ENCODE peak calls at places on chromosomes 3 and 15, in seven cellular contexts. One of them, this sample, is unnamed.

GRCh38 chr3:98817546-98817945 is 54.4 kb downstream of the ST3GAL6 start:
- DNase-seq in left ventricle myocardium inferior: no peak
- DNase-seq in SW480: peak
- DNase-seq in pancreas: no peak
- DNase-seq in Right ventricle myocardium superior: no peak
- DNase-seq in naive B cell: peak
- DNase-seq in activated CD8-positive, alpha-beta T cell treated with anti-CD3 and anti-CD28 coated beads, Interleukin-2, amount 10 ng/mL, durations not matched to agents 7 days and 5 days: no peak
- DNase-seq in this sample: peak

GRCh38 chr3:50534721-50535330 is 31.4 kb upstream of the CACNA2D2 start:
- DNase-seq in left ventricle myocardium inferior: no peak
- DNase-seq in SW480: no peak
- DNase-seq in pancreas: no peak
- DNase-seq in Right ventricle myocardium superior: no peak
- DNase-seq in naive B cell: no peak
- DNase-seq in activated CD8-positive, alpha-beta T cell treated with anti-CD3 and anti-CD28 coated beads, Interleukin-2, amount 10 ng/mL, durations not matched to agents 7 days and 5 days: no peak
- DNase-seq in this sample: no peak

GRCh38 chr15:64343841-64344240 is 12.1 kb downstream of the CSNK1G1 start:
- DNase-seq in left ventricle myocardium inferior: no peak
- DNase-seq in SW480: no peak
- DNase-seq in pancreas: no peak
- DNase-seq in Right ventricle myocardium superior: no peak
- DNase-seq in naive B cell: no peak
- DNase-seq in activated CD8-positive, alpha-beta T cell treated with anti-CD3 and anti-CD28 coated beads, Interleukin-2, amount 10 ng/mL, durations not matched to agents 7 days and 5 days: no peak
- DNase-seq in this sample: no peak

GRCh38 chr15:59614153-59614552 is 2.6 kb downstream of the GCNT3 start:
- DNase-seq in left ventricle myocardium inferior: no peak
- DNase-seq in SW480: no peak
- DNase-seq in pancreas: no peak
- DNase-seq in Right ventricle myocardium superior: no peak
- DNase-seq in naive B cell: no peak
- DNase-seq in activated CD8-positive, alpha-beta T cell treated with anti-CD3 and anti-CD28 coated beads, Interleukin-2, amount 10 ng/mL, durations not matched to agents 7 days and 5 days: no peak
- DNase-seq in this sample: no peak

GRCh38 chr15:83652606-83653204 is 1.2 kb upstream of the ADAMTSL3 start:
- DNase-seq in left ventricle myocardium inferior: no peak
- DNase-seq in SW480: no peak
- DNase-seq in pancreas: no peak
- DNase-seq in Right ventricle myocardium superior: no peak
- DNase-seq in naive B cell: no peak
- DNase-seq in activated CD8-positive, alpha-beta T cell treated with anti-CD3 and anti-CD28 coated beads, Interleukin-2, amount 10 ng/mL, durations not matched to agents 7 days and 5 days: no peak
- DNase-seq in this sample: no peak

GRCh38 chr3:127938800-127939199 is 23.8 kb downstream of the KBTBD12 start:
- DNase-seq in left ventricle myocardium inferior: no peak
- DNase-seq in SW480: no peak
- DNase-seq in pancreas: no peak
- DNase-seq in Right ventricle myocardium superior: no peak
- DNase-seq in naive B cell: no peak
- DNase-seq in activated CD8-positive, alpha-beta T cell treated with anti-CD3 and anti-CD28 coated beads, Interleukin-2, amount 10 ng/mL, durations not matched to agents 7 days and 5 days: no peak
- DNase-seq in this sample: no peak

GRCh38 chr15:78072080-78072892 is 5.2 kb downstream of the TBC1D2B start:
- DNase-seq in left ventricle myocardium inferior: no peak
- DNase-seq in SW480: no peak
- DNase-seq in pancreas: no peak
- DNase-seq in Right ventricle myocardium superior: no peak
- DNase-seq in naive B cell: no peak
- DNase-seq in activated CD8-positive, alpha-beta T cell treated with anti-CD3 and anti-CD28 coated beads, Interleukin-2, amount 10 ng/mL, durations not matched to agents 7 days and 5 days: no peak
- DNase-seq in this sample: no peak

GRCh38 chr3:113571360-113571759 is 39.0 kb downstream of the SIDT1 start:
- DNase-seq in left ventricle myocardium inferior: no peak
- DNase-seq in SW480: no peak
- DNase-seq in pancreas: no peak
- DNase-seq in Right ventricle myocardium superior: no peak
- DNase-seq in naive B cell: no peak
- DNase-seq in activated CD8-positive, alpha-beta T cell treated with anti-CD3 and anti-CD28 coated beads, Interleukin-2, amount 10 ng/mL, durations not matched to agents 7 days and 5 days: no peak
- DNase-seq in this sample: no peak

GRCh38 chr3:125146601-125147490 is 65.7 kb downstream of the SLC12A8 start:
- DNase-seq in left ventricle myocardium inferior: peak
- DNase-seq in SW480: no peak
- DNase-seq in pancreas: no peak
- DNase-seq in Right ventricle myocardium superior: peak
- DNase-seq in naive B cell: peak
- DNase-seq in activated CD8-positive, alpha-beta T cell treated with anti-CD3 and anti-CD28 coated beads, Interleukin-2, amount 10 ng/mL, durations not matched to agents 7 days and 5 days: peak
- DNase-seq in this sample: no peak

GRCh38 chr3:137761099-137761562 is 3.0 kb upstream of the SOX14 start:
- DNase-seq in left ventricle myocardium inferior: no peak
- DNase-seq in SW480: no peak
- DNase-seq in pancreas: no peak
- DNase-seq in Right ventricle myocardium superior: no peak
- DNase-seq in naive B cell: no peak
- DNase-seq in activated CD8-positive, alpha-beta T cell treated with anti-CD3 and anti-CD28 coated beads, Interleukin-2, amount 10 ng/mL, durations not matched to agents 7 days and 5 days: no peak
- DNase-seq in this sample: no peak

GRCh38 chr3:57142335-57142734 is 22.8 kb downstream of the IL17RD start:
- DNase-seq in left ventricle myocardium inferior: no peak
- DNase-seq in SW480: no peak
- DNase-seq in pancreas: no peak
- DNase-seq in Right ventricle myocardium superior: no peak
- DNase-seq in naive B cell: no peak
- DNase-seq in activated CD8-positive, alpha-beta T cell treated with anti-CD3 and anti-CD28 coated beads, Interleukin-2, amount 10 ng/mL, durations not matched to agents 7 days and 5 days: no peak
- DNase-seq in this sample: no peak

GRCh38 chr3:157135671-157136396 is 24.1 kb downstream of the CCNL1 start:
- DNase-seq in left ventricle myocardium inferior: no peak
- DNase-seq in SW480: no peak
- DNase-seq in pancreas: no peak
- DNase-seq in Right ventricle myocardium superior: no peak
- DNase-seq in naive B cell: no peak
- DNase-seq in activated CD8-positive, alpha-beta T cell treated with anti-CD3 and anti-CD28 coated beads, Interleukin-2, amount 10 ng/mL, durations not matched to agents 7 days and 5 days: no peak
- DNase-seq in this sample: no peak

GRCh38 chr3:4772171-4772804 is 206.9 kb upstream of the BHLHE40 start:
- DNase-seq in left ventricle myocardium inferior: peak
- DNase-seq in SW480: no peak
- DNase-seq in pancreas: peak
- DNase-seq in Right ventricle myocardium superior: peak
- DNase-seq in naive B cell: no peak
- DNase-seq in activated CD8-positive, alpha-beta T cell treated with anti-CD3 and anti-CD28 coated beads, Interleukin-2, amount 10 ng/mL, durations not matched to agents 7 days and 5 days: no peak
- DNase-seq in this sample: no peak

GRCh38 chr3:51538115-51538458 is 432 bp upstream of the RAD54L2 start:
- DNase-seq in left ventricle myocardium inferior: no peak
- DNase-seq in SW480: no peak
- DNase-seq in pancreas: no peak
- DNase-seq in Right ventricle myocardium superior: no peak
- DNase-seq in naive B cell: no peak
- DNase-seq in activated CD8-positive, alpha-beta T cell treated with anti-CD3 and anti-CD28 coated beads, Interleukin-2, amount 10 ng/mL, durations not matched to agents 7 days and 5 days: peak
- DNase-seq in this sample: peak

GRCh38 chr3:120449701-120450216 is 1.0 kb downstream of the FSTL1 start:
- DNase-seq in left ventricle myocardium inferior: no peak
- DNase-seq in SW480: no peak
- DNase-seq in pancreas: no peak
- DNase-seq in Right ventricle myocardium superior: no peak
- DNase-seq in naive B cell: no peak
- DNase-seq in activated CD8-positive, alpha-beta T cell treated with anti-CD3 and anti-CD28 coated beads, Interleukin-2, amount 10 ng/mL, durations not matched to agents 7 days and 5 days: no peak
- DNase-seq in this sample: no peak

GRCh38 chr3:4736284-4736861 is 242.9 kb upstream of the BHLHE40 start:
- DNase-seq in left ventricle myocardium inferior: no peak
- DNase-seq in SW480: peak
- DNase-seq in pancreas: peak
- DNase-seq in Right ventricle myocardium superior: no peak
- DNase-seq in naive B cell: no peak
- DNase-seq in activated CD8-positive, alpha-beta T cell treated with anti-CD3 and anti-CD28 coated beads, Interleukin-2, amount 10 ng/mL, durations not matched to agents 7 days and 5 days: no peak
- DNase-seq in this sample: no peak

This sample was measured in OCI-LY7.